ENCODE peak calls at places on chromosome 10, in nine cellular contexts. U is RCC 7860; Q is activated naive CD4-positive, alpha-beta T cell; N is ACHN; L is choroid plexus epithelial cell; D is NCI-H146; S is CD8-positive, alpha-beta memory T cell; G is cardiac muscle cell; C is caudate nucleus. I is an unnamed sample.

GRCh38 chr10:73625004-73625883 is 16.0 kb downstream of the MYOZ1 start:
- DNase-seq in N (peak), U (peak), G (peak), Q (no peak), C (peak), D (peak), L (peak), S (peak), I (no peak)

GRCh38 chr10:117462424-117462792 is 80.1 kb upstream of the EMX2 start:
- DNase-seq in S (no peak), D (no peak), Q (no peak), G (no peak), L (peak), U (no peak), N (peak), C (no peak), I (no peak)

GRCh38 chr10:4586756-4587155 is 239.3 kb upstream of the AKR1E2 start:
- DNase-seq in G (no peak), D (no peak), S (no peak), C (no peak), U (no peak), Q (no peak), N (peak), L (no peak), I (peak)

GRCh38 chr10:91681361-91682276 is 48.7 kb upstream of the PPP1R3C start:
- DNase-seq in Q (no peak), D (peak), N (no peak), S (no peak), G (peak), U (no peak), C (peak), L (no peak), I (no peak)

GRCh38 chr10:11655839-11656238 is 44.4 kb upstream of the USP6NL start:
- DNase-seq in N (no peak), G (no peak), D (no peak), L (peak), C (no peak), S (no peak), Q (no peak), U (no peak), I (no peak)

GRCh38 chr10:7797582-7797981 is 9.6 kb downstream of the ATP5F1C start:
- DNase-seq in U (peak), S (no peak), G (peak), Q (no peak), L (peak), D (no peak), N (peak), C (no peak), I (peak)

GRCh38 chr10:31679931-31680330 is 248.7 kb downstream of the ARHGAP12 start:
- DNase-seq in N (no peak), S (no peak), C (no peak), U (no peak), D (no peak), L (no peak), Q (no peak), G (no peak), I (no peak)

GRCh38 chr10:117743517-117743916 is 201.0 kb downstream of the EMX2 start:
- DNase-seq in D (peak), C (no peak), Q (no peak), L (no peak), G (no peak), U (no peak), S (no peak), N (no peak), I (no peak)

GRCh38 chr10:84310470-84310869 is 17.9 kb upstream of the CCSER2 start:
- DNase-seq in C (no peak), N (peak), U (peak), Q (no peak), S (no peak), D (no peak), G (peak), L (peak), I (peak)

GRCh38 chr10:114239117-114239993 is at the start of gene VWA2:
- DNase-seq in D (peak), S (peak), G (no peak), N (peak), U (no peak), Q (no peak), L (no peak), C (no peak), I (no peak)

GRCh38 chr10:129901389-129902045 is 62.6 kb downstream of the EBF3 start:
- DNase-seq in G (no peak), N (no peak), D (no peak), U (no peak), S (no peak), Q (no peak), C (no peak), L (no peak), I (no peak)

GRCh38 chr10:22437620-22438588 is 92.6 kb downstream of the SPAG6 start:
- DNase-seq in U (no peak), G (peak), Q (no peak), D (peak), L (peak), C (peak), S (no peak), N (peak), I (no peak)

GRCh38 chr10:33099748-33100147 is 141.7 kb upstream of the ITGB1 start:
- DNase-seq in L (peak), C (no peak), Q (no peak), N (no peak), S (no peak), D (no peak), U (no peak), G (no peak), I (no peak)

GRCh38 chr10:80411267-80411668 is 2.9 kb downstream of the PRXL2A start:
- DNase-seq in U (no peak), L (peak), S (no peak), Q (no peak), C (no peak), D (no peak), G (no peak), N (no peak), I (no peak)

I was measured in kidney epithelial cell.